ENCODE peak calls at places on chromosomes 1 and 21, in four cellular contexts. Z is left ventricle myocardium inferior, D is HCT116, G is cardiac muscle cell. U is an unnamed sample.

GRCh38 chr1:184513966-184514365 is 127.1 kb downstream of the C1orf21 start:
- DNase-seq in Z (no peak), D (no peak), G (no peak), U (no peak)

GRCh38 chr21:15730484-15731242 is 881 bp downstream of the USP25 start:
- DNase-seq in Z (no peak), D (no peak), G (no peak), U (no peak)

GRCh38 chr1:96927125-96927524 is 205.5 kb downstream of the PTBP2 start:
- DNase-seq in Z (no peak), D (no peak), G (no peak), U (no peak)

GRCh38 chr1:219582310-219582709 is 30.6 kb downstream of the ZC3H11B start:
- DNase-seq in Z (no peak), D (no peak), G (no peak), U (no peak)

GRCh38 chr1:1434131-1434811 is 1.2 kb upstream of the VWA1 start:
- DNase-seq in Z (peak; percentile 75), D (no peak), G (peak; percentile 52), U (no peak)

GRCh38 chr1:56921486-56921885 is 44.3 kb downstream of the C8B start:
- DNase-seq in Z (no peak), D (no peak), G (no peak), U (no peak)

GRCh38 chr1:66288048-66288447 is 245.9 kb upstream of the SGIP1 start:
- DNase-seq in Z (no peak), D (no peak), G (no peak), U (no peak)

GRCh38 chr1:177328251-177328650 is 157.5 kb downstream of the BRINP2 start:
- DNase-seq in Z (no peak), D (no peak), G (no peak), U (no peak)

GRCh38 chr1:56359036-56359435 is 220.3 kb downstream of the PLPP3 start:
- DNase-seq in Z (no peak), D (no peak), G (no peak), U (no peak)

GRCh38 chr1:150389650-150390049 is 25.7 kb downstream of the RPRD2 start:
- DNase-seq in Z (no peak), D (no peak), G (no peak), U (no peak)

GRCh38 chr1:188433428-188433827 is 1604.7 kb downstream of the PLA2G4A start:
- DNase-seq in Z (no peak), D (no peak), G (no peak), U (no peak)

GRCh38 chr1:200880212-200880611 is 7.4 kb downstream of the GPR25 start:
- DNase-seq in Z (no peak), D (no peak), G (no peak), U (no peak)

GRCh38 chr1:228400692-228401454 is 5.8 kb downstream of the TRIM11 start:
- DNase-seq in Z (no peak), D (no peak), G (no peak), U (no peak)

GRCh38 chr1:245197911-245198379 is 43.2 kb downstream of the KIF26B start:
- DNase-seq in Z (no peak), D (no peak), G (no peak), U (no peak)

GRCh38 chr1:226548281-226549093 is at the start of gene STUM:
- DNase-seq in Z (peak; percentile 35), D (no peak), G (peak; percentile 82), U (no peak)

DNA sequence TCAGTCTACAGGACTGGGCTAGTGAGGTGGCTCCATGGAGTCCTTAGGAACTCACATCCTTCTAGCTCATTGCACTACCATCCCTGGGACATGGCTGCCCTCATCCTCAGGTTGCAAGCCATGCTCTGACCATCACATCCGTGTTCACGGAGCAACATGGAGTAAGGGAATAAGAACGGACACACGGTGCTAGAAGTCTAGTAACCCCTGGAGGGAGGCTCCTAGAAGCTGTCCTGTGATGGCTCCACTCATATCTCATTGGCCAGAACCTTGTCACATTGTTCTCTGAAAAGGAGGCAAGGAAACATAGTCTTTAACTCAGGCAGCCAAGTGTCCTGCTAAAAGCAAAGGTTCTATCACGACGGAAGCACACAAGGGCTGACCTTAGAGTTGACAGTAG is 3.9 kb downstream of the MRAP start:
- DNase-seq in Z (no peak), D (no peak), G (no peak), U (no peak)
- H3K27ac ChIP-seq in Z (no peak overlapping the region), D (no peak overlapping the region), G (no peak overlapping the region), U (no peak overlapping the region)

DNA sequence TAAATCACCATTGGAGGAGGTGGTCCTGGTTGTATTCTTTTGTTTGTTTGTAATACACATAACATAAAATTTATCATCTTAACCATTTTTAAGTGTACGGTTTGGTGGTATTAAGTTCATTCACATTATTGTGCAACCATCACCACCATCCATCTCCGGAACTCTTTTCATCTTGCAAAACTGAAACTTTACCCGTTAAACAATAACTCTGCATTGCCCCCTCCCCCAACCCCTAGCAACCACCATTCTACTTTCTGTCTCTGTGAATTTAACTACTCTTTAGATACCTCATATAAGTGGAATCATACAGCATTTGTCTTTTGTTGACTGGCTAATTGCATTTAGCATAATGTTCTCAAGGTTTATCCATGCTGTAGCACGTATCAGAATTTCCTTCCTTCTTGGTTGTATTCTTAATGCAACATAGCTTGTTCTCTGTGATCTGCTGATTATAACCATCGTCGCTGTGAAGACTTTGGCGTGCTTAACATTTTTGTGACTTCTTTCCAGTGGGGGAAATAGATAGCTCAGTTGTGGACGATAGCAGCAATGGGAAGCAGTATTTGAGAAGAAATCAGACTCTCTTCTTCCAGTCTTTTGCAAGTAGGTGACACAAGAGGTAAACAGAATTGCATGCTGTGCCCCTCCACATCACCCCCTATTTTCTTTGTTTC is 117.5 kb upstream of the HOOK1 start:
- DNase-seq in Z (no peak), D (no peak), G (no peak), U (no peak)
- H3K27ac ChIP-seq in Z (peak overlapping the region; percentile 50), D (no peak overlapping the region), G (no peak overlapping the region), U (no peak overlapping the region)

GRCh38 chr1:117067528-117068370 is 7.6 kb downstream of the TTF2 start:
- DNase-seq in Z (peak; percentile 19), D (peak; percentile 18), G (peak; percentile 73), U (no peak)
- H3K27ac ChIP-seq in Z (no peak overlapping the region), D (no peak overlapping the region), G (no peak overlapping the region), U (no peak overlapping the region)

DNA sequence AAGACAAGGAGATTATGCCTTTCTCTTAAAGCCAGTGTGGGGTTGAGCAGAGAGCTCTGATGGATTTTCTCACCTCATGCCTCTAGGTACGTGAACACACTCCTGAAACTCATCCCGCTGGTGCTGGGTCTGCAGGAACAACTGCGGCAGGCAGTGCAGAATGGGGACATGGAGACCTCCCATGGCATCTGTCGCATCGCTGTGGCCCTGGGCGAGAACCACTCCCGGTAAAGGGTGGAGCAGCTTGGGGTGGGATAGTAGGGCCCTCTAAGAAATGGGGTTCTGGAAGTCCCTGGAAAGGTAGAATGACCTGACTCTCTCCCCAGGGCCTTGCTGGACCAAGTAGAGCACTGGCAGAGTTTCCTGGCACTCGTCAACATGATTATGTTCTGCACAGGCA is 9.5 kb downstream of the IPO13 start:
- DNase-seq in Z (no peak), D (no peak), G (no peak), U (no peak)
- H3K27ac ChIP-seq in Z (no peak overlapping the region), D (no peak overlapping the region), G (no peak overlapping the region), U (no peak overlapping the region)

GRCh38 chr1:165857046-165857801 is 29.8 kb downstream of the UCK2 start:
- DNase-seq in Z (no peak), D (no peak), G (no peak), U (no peak)
- H3K27ac ChIP-seq in Z (no peak overlapping the region), D (no peak overlapping the region), G (no peak overlapping the region), U (peak overlapping the region; percentile 7)

DNA sequence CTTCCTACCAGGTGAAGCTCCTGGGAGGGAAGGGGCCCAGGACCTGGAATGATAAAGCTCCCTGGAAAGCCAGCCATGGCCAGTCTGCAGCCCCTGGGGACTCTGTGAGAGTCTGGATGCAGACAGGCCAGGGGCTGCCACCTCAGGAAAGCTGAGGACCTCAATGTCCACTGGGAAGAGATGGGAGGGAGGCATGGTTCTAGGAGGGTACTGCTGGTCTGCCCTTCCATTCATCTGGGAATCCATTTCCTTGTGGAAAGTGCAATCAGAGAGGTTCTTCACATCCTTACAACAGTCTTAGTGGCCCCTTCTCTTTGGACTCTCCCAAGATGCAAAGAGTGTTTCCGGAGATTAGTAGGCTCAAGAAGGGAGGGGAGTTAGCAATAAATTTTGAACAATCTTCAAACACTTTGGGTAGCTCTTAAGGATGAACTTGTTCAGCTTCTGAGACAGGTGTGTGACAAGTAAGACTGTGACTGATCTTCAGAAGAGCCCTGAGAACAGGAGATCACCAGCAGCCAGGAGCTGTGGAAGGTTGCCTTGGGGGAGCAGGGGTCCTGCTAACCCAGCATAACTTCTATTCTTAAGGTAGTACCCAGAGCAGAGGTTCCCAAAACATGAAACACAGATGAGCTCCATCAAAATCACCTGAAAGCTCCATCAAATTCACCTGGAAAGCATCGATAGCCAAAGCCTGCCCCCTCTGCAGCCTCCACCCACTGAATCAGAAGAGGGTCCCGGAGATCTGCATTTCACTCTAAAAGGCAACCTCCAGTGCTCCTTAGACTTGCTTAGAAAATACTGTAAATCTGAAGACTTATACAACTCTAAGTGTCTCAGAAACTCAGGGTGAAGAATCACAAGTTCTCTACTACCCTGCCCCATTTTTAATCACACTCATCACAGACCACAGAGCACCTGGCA is 616 bp upstream of the LAX1 start:
- DNase-seq in Z (no peak), D (no peak), G (no peak), U (no peak)
- H3K27ac ChIP-seq in Z (no peak overlapping the region), D (no peak overlapping the region), G (no peak overlapping the region), U (no peak overlapping the region)

U was measured in epithelial cell of prostate.